ENCODE peak calls at places on chromosomes 3 and 15, in nine cellular contexts. V, U, O, X, S, L, K, F and Q are unnamed samples.

GRCh38 chr3:109729111-109729510 is 391.8 kb upstream of the DPPA4 start:
- DNase-seq in F (no peak), U (no peak), V (no peak), L (no peak), X (peak), K (no peak), S (no peak), O (no peak), Q (no peak)

GRCh38 chr15:88243895-88244787 is 12.4 kb downstream of the NTRK3 start:
- DNase-seq in F (no peak), S (peak), X (peak), O (peak), L (no peak), U (peak), K (peak), V (no peak), Q (peak)

GRCh38 chr3:79341961-79342360 is 425.8 kb downstream of the ROBO1 start:
- DNase-seq in F (no peak), L (no peak), K (no peak), U (no peak), S (no peak), O (no peak), V (no peak), X (no peak), Q (no peak)

GRCh38 chr3:5774337-5774736 is 586.8 kb downstream of the EDEM1 start:
- DNase-seq in O (no peak), V (no peak), F (no peak), L (no peak), K (no peak), U (no peak), S (no peak), X (no peak), Q (no peak)

GRCh38 chr15:71687902-71688508 is 122.3 kb upstream of the NR2E3 start:
- DNase-seq in U (peak), O (no peak), V (no peak), L (no peak), K (no peak), X (no peak), S (no peak), F (no peak), Q (peak)

GRCh38 chr15:40245666-40246065 is 6.8 kb downstream of the PAK6 start:
- DNase-seq in L (no peak), U (no peak), V (no peak), O (peak), S (no peak), X (no peak), F (no peak), K (no peak), Q (no peak)

GRCh38 chr3:107512108-107512507 is 10.7 kb upstream of the BBX start:
- DNase-seq in F (no peak), V (no peak), O (no peak), K (no peak), L (no peak), X (no peak), S (no peak), U (no peak), Q (no peak)

GRCh38 chr15:22850055-22850454 is 11.6 kb downstream of the NIPA2 start:
- DNase-seq in S (no peak), O (no peak), X (no peak), F (no peak), L (no peak), K (no peak), V (no peak), U (no peak), Q (no peak)

GRCh38 chr3:194120789-194121770 is 14.9 kb upstream of the HES1 start:
- DNase-seq in U (no peak), X (no peak), K (no peak), L (no peak), V (no peak), O (no peak), S (no peak), F (no peak), Q (no peak)

GRCh38 chr3:140950154-140950553 is 8.5 kb downstream of the SLC25A36 start:
- DNase-seq in L (no peak), V (no peak), K (no peak), S (no peak), X (no peak), O (no peak), F (no peak), U (peak), Q (no peak)

GRCh38 chr3:15029625-15030024 is 35.5 kb downstream of the MRPS25 start:
- DNase-seq in O (no peak), F (no peak), X (no peak), U (no peak), K (no peak), V (no peak), S (no peak), L (no peak), Q (no peak)

GRCh38 chr3:30934208-30934550 is 39.7 kb upstream of the GADL1 start:
- DNase-seq in F (no peak), L (no peak), V (no peak), O (no peak), K (no peak), S (peak), U (peak), X (peak), Q (no peak)

GRCh38 chr3:59424268-59425010 is 374.6 kb upstream of the CFAP20DC start:
- DNase-seq in V (no peak), U (peak), X (peak), F (peak), K (no peak), S (peak), L (no peak), O (no peak), Q (peak)

GRCh38 chr15:72197460-72198409 is at the start of gene GRAMD2A:
- DNase-seq in F (peak), U (peak), K (peak), S (peak), O (peak), X (no peak), V (no peak), L (no peak), Q (peak)